ENCODE peak calls at places on chromosomes 11 and 22, in ten cellular contexts. One of them, this sample, is unnamed.

GRCh38 chr11:30196400-30197206 is 34.2 kb upstream of the FSHB start:
- DNase-seq in NCI-H2081: peak
- DNase-seq in activated CD4-positive, CD25-positive, alpha-beta regulatory T cell: no peak
- DNase-seq in HCT116: peak
- DNase-seq in fibroblast of lung: peak
- DNase-seq in iris pigment epithelial cell: peak
- DNase-seq in coronary artery: no peak
- DNase-seq in tibial artery: peak
- DNase-seq in effector memory CD8-positive, alpha-beta T cell: peak
- DNase-seq in psoas muscle: no peak
- DNase-seq in this sample: peak

GRCh38 chr11:121634889-121635288 is 182.1 kb upstream of the SORL1-AS1 start:
- DNase-seq in tibial artery: no peak
- DNase-seq in iris pigment epithelial cell: peak
- DNase-seq in HCT116: no peak
- DNase-seq in effector memory CD8-positive, alpha-beta T cell: no peak
- DNase-seq in fibroblast of lung: peak
- DNase-seq in coronary artery: no peak
- DNase-seq in psoas muscle: no peak
- DNase-seq in NCI-H2081: no peak
- DNase-seq in activated CD4-positive, CD25-positive, alpha-beta regulatory T cell: no peak
- DNase-seq in this sample: no peak

GRCh38 chr11:130436171-130436570 is 7.8 kb upstream of the ADAMTS8 start:
- DNase-seq in psoas muscle: no peak
- DNase-seq in HCT116: no peak
- DNase-seq in coronary artery: no peak
- DNase-seq in effector memory CD8-positive, alpha-beta T cell: no peak
- DNase-seq in iris pigment epithelial cell: no peak
- DNase-seq in NCI-H2081: no peak
- DNase-seq in activated CD4-positive, CD25-positive, alpha-beta regulatory T cell: no peak
- DNase-seq in tibial artery: no peak
- DNase-seq in fibroblast of lung: no peak
- DNase-seq in this sample: no peak

GRCh38 chr11:84398017-84398626 is 1112.0 kb upstream of the CCDC90B start:
- DNase-seq in coronary artery: no peak
- DNase-seq in tibial artery: no peak
- DNase-seq in NCI-H2081: peak
- DNase-seq in psoas muscle: no peak
- DNase-seq in iris pigment epithelial cell: peak
- DNase-seq in effector memory CD8-positive, alpha-beta T cell: no peak
- DNase-seq in HCT116: no peak
- DNase-seq in fibroblast of lung: no peak
- DNase-seq in activated CD4-positive, CD25-positive, alpha-beta regulatory T cell: no peak
- DNase-seq in this sample: no peak

GRCh38 chr11:2444301-2445106 is at the start of the genes KCNQ1 and TRPM5:
- DNase-seq in tibial artery: no peak
- DNase-seq in coronary artery: no peak
- DNase-seq in fibroblast of lung: no peak
- DNase-seq in iris pigment epithelial cell: no peak
- DNase-seq in HCT116: peak
- DNase-seq in NCI-H2081: no peak
- DNase-seq in activated CD4-positive, CD25-positive, alpha-beta regulatory T cell: peak
- DNase-seq in effector memory CD8-positive, alpha-beta T cell: peak
- DNase-seq in psoas muscle: peak
- DNase-seq in this sample: peak

GRCh38 chr11:21640491-21640890 is 552.4 kb upstream of the ANO5 start:
- DNase-seq in HCT116: no peak
- DNase-seq in tibial artery: no peak
- DNase-seq in iris pigment epithelial cell: no peak
- DNase-seq in fibroblast of lung: no peak
- DNase-seq in effector memory CD8-positive, alpha-beta T cell: no peak
- DNase-seq in NCI-H2081: no peak
- DNase-seq in coronary artery: no peak
- DNase-seq in activated CD4-positive, CD25-positive, alpha-beta regulatory T cell: no peak
- DNase-seq in psoas muscle: no peak
- DNase-seq in this sample: no peak

GRCh38 chr11:64343740-64344133 is 3.7 kb downstream of the CCDC88B start:
- DNase-seq in fibroblast of lung: no peak
- DNase-seq in HCT116: no peak
- DNase-seq in activated CD4-positive, CD25-positive, alpha-beta regulatory T cell: no peak
- DNase-seq in tibial artery: no peak
- DNase-seq in coronary artery: no peak
- DNase-seq in psoas muscle: peak
- DNase-seq in effector memory CD8-positive, alpha-beta T cell: no peak
- DNase-seq in NCI-H2081: no peak
- DNase-seq in iris pigment epithelial cell: no peak
- DNase-seq in this sample: no peak

GRCh38 chr11:131645237-131645636 is 274.8 kb downstream of the NTM start:
- DNase-seq in fibroblast of lung: no peak
- DNase-seq in NCI-H2081: no peak
- DNase-seq in iris pigment epithelial cell: no peak
- DNase-seq in tibial artery: no peak
- DNase-seq in psoas muscle: no peak
- DNase-seq in effector memory CD8-positive, alpha-beta T cell: no peak
- DNase-seq in HCT116: no peak
- DNase-seq in activated CD4-positive, CD25-positive, alpha-beta regulatory T cell: no peak
- DNase-seq in coronary artery: peak
- DNase-seq in this sample: no peak

GRCh38 chr11:108235633-108236032 is 12.8 kb downstream of the ATM start:
- DNase-seq in psoas muscle: no peak
- DNase-seq in HCT116: no peak
- DNase-seq in tibial artery: no peak
- DNase-seq in effector memory CD8-positive, alpha-beta T cell: no peak
- DNase-seq in activated CD4-positive, CD25-positive, alpha-beta regulatory T cell: no peak
- DNase-seq in iris pigment epithelial cell: no peak
- DNase-seq in NCI-H2081: no peak
- DNase-seq in coronary artery: no peak
- DNase-seq in fibroblast of lung: no peak
- DNase-seq in this sample: no peak

GRCh38 chr11:109249597-109249996 is 172.4 kb upstream of the C11orf87 start:
- DNase-seq in psoas muscle: no peak
- DNase-seq in HCT116: no peak
- DNase-seq in NCI-H2081: no peak
- DNase-seq in tibial artery: no peak
- DNase-seq in fibroblast of lung: no peak
- DNase-seq in activated CD4-positive, CD25-positive, alpha-beta regulatory T cell: no peak
- DNase-seq in coronary artery: no peak
- DNase-seq in iris pigment epithelial cell: no peak
- DNase-seq in effector memory CD8-positive, alpha-beta T cell: no peak
- DNase-seq in this sample: no peak

GRCh38 chr11:6413791-6414231 is 5.1 kb downstream of the APBB1 start:
- DNase-seq in tibial artery: no peak
- DNase-seq in NCI-H2081: no peak
- DNase-seq in iris pigment epithelial cell: no peak
- DNase-seq in fibroblast of lung: no peak
- DNase-seq in activated CD4-positive, CD25-positive, alpha-beta regulatory T cell: peak
- DNase-seq in psoas muscle: no peak
- DNase-seq in coronary artery: no peak
- DNase-seq in effector memory CD8-positive, alpha-beta T cell: no peak
- DNase-seq in HCT116: no peak
- DNase-seq in this sample: no peak

GRCh38 chr11:1252371-1253102 is 29.7 kb downstream of the MUC5B start:
- DNase-seq in NCI-H2081: no peak
- DNase-seq in effector memory CD8-positive, alpha-beta T cell: no peak
- DNase-seq in coronary artery: no peak
- DNase-seq in HCT116: no peak
- DNase-seq in fibroblast of lung: no peak
- DNase-seq in iris pigment epithelial cell: no peak
- DNase-seq in activated CD4-positive, CD25-positive, alpha-beta regulatory T cell: no peak
- DNase-seq in psoas muscle: no peak
- DNase-seq in tibial artery: no peak
- DNase-seq in this sample: no peak

GRCh38 chr11:19244621-19245020 is 3.9 kb upstream of the E2F8 start:
- DNase-seq in coronary artery: no peak
- DNase-seq in psoas muscle: no peak
- DNase-seq in activated CD4-positive, CD25-positive, alpha-beta regulatory T cell: no peak
- DNase-seq in tibial artery: no peak
- DNase-seq in NCI-H2081: no peak
- DNase-seq in fibroblast of lung: no peak
- DNase-seq in effector memory CD8-positive, alpha-beta T cell: no peak
- DNase-seq in iris pigment epithelial cell: no peak
- DNase-seq in HCT116: no peak
- DNase-seq in this sample: no peak

GRCh38 chr11:131682373-131683015 is 312.1 kb downstream of the NTM start:
- DNase-seq in effector memory CD8-positive, alpha-beta T cell: no peak
- DNase-seq in psoas muscle: no peak
- DNase-seq in activated CD4-positive, CD25-positive, alpha-beta regulatory T cell: no peak
- DNase-seq in tibial artery: no peak
- DNase-seq in fibroblast of lung: no peak
- DNase-seq in HCT116: no peak
- DNase-seq in NCI-H2081: no peak
- DNase-seq in iris pigment epithelial cell: no peak
- DNase-seq in coronary artery: no peak
- DNase-seq in this sample: no peak

GRCh38 chr11:18452927-18453326 is 2.7 kb upstream of the LDHAL6A start:
- DNase-seq in tibial artery: no peak
- DNase-seq in coronary artery: no peak
- DNase-seq in HCT116: no peak
- DNase-seq in fibroblast of lung: no peak
- DNase-seq in effector memory CD8-positive, alpha-beta T cell: no peak
- DNase-seq in psoas muscle: no peak
- DNase-seq in activated CD4-positive, CD25-positive, alpha-beta regulatory T cell: no peak
- DNase-seq in iris pigment epithelial cell: peak
- DNase-seq in NCI-H2081: no peak
- DNase-seq in this sample: no peak

GRCh38 chr11:27120211-27120610 is 79.6 kb downstream of the BBOX1 start:
- DNase-seq in psoas muscle: no peak
- DNase-seq in tibial artery: no peak
- DNase-seq in effector memory CD8-positive, alpha-beta T cell: no peak
- DNase-seq in coronary artery: no peak
- DNase-seq in HCT116: no peak
- DNase-seq in activated CD4-positive, CD25-positive, alpha-beta regulatory T cell: no peak
- DNase-seq in fibroblast of lung: peak
- DNase-seq in iris pigment epithelial cell: no peak
- DNase-seq in NCI-H2081: no peak
- DNase-seq in this sample: no peak

GRCh38 chr11:117827521-117828511 is 3.3 kb upstream of the FXYD2 start:
- DNase-seq in fibroblast of lung: no peak
- DNase-seq in tibial artery: peak
- DNase-seq in effector memory CD8-positive, alpha-beta T cell: no peak
- DNase-seq in activated CD4-positive, CD25-positive, alpha-beta regulatory T cell: no peak
- DNase-seq in psoas muscle: no peak
- DNase-seq in HCT116: no peak
- DNase-seq in coronary artery: peak
- DNase-seq in NCI-H2081: no peak
- DNase-seq in iris pigment epithelial cell: no peak
- DNase-seq in this sample: no peak

GRCh38 chr22:25482868-25483639 is 81.4 kb upstream of the GRK3 start:
- DNase-seq in effector memory CD8-positive, alpha-beta T cell: no peak
- DNase-seq in NCI-H2081: no peak
- DNase-seq in fibroblast of lung: no peak
- DNase-seq in activated CD4-positive, CD25-positive, alpha-beta regulatory T cell: no peak
- DNase-seq in tibial artery: no peak
- DNase-seq in coronary artery: no peak
- DNase-seq in HCT116: no peak
- DNase-seq in iris pigment epithelial cell: no peak
- DNase-seq in psoas muscle: peak
- DNase-seq in this sample: no peak

GRCh38 chr11:126494831-126495230 is 139.3 kb downstream of the ST3GAL4 start:
- DNase-seq in activated CD4-positive, CD25-positive, alpha-beta regulatory T cell: no peak
- DNase-seq in psoas muscle: no peak
- DNase-seq in fibroblast of lung: no peak
- DNase-seq in HCT116: no peak
- DNase-seq in iris pigment epithelial cell: no peak
- DNase-seq in coronary artery: no peak
- DNase-seq in tibial artery: no peak
- DNase-seq in NCI-H2081: no peak
- DNase-seq in effector memory CD8-positive, alpha-beta T cell: no peak
- DNase-seq in this sample: no peak

GRCh38 chr11:36167729-36168128 is 121.5 kb downstream of the COMMD9 start:
- DNase-seq in activated CD4-positive, CD25-positive, alpha-beta regulatory T cell: no peak
- DNase-seq in HCT116: no peak
- DNase-seq in fibroblast of lung: no peak
- DNase-seq in psoas muscle: no peak
- DNase-seq in tibial artery: no peak
- DNase-seq in NCI-H2081: no peak
- DNase-seq in iris pigment epithelial cell: no peak
- DNase-seq in coronary artery: no peak
- DNase-seq in effector memory CD8-positive, alpha-beta T cell: no peak
- DNase-seq in this sample: no peak

GRCh38 chr22:48106715-48107259 is 1344.3 kb downstream of the TBC1D22A start:
- DNase-seq in fibroblast of lung: no peak
- DNase-seq in HCT116: no peak
- DNase-seq in tibial artery: no peak
- DNase-seq in iris pigment epithelial cell: no peak
- DNase-seq in coronary artery: no peak
- DNase-seq in psoas muscle: no peak
- DNase-seq in effector memory CD8-positive, alpha-beta T cell: no peak
- DNase-seq in activated CD4-positive, CD25-positive, alpha-beta regulatory T cell: no peak
- DNase-seq in NCI-H2081: no peak
- DNase-seq in this sample: no peak

GRCh38 chr11:68822546-68822945 is 19.2 kb downstream of the CPT1A start:
- DNase-seq in psoas muscle: no peak
- DNase-seq in NCI-H2081: no peak
- DNase-seq in iris pigment epithelial cell: no peak
- DNase-seq in activated CD4-positive, CD25-positive, alpha-beta regulatory T cell: no peak
- DNase-seq in fibroblast of lung: no peak
- DNase-seq in effector memory CD8-positive, alpha-beta T cell: no peak
- DNase-seq in tibial artery: no peak
- DNase-seq in HCT116: no peak
- DNase-seq in coronary artery: no peak
- DNase-seq in this sample: no peak

GRCh38 chr11:12123177-12123576 is 12.8 kb downstream of the MICAL2 start:
- DNase-seq in NCI-H2081: no peak
- DNase-seq in HCT116: no peak
- DNase-seq in iris pigment epithelial cell: peak
- DNase-seq in tibial artery: no peak
- DNase-seq in coronary artery: no peak
- DNase-seq in activated CD4-positive, CD25-positive, alpha-beta regulatory T cell: no peak
- DNase-seq in psoas muscle: no peak
- DNase-seq in effector memory CD8-positive, alpha-beta T cell: no peak
- DNase-seq in fibroblast of lung: peak
- DNase-seq in this sample: no peak

GRCh38 chr11:35173011-35173511 is 34.1 kb downstream of the CD44 start:
- DNase-seq in HCT116: no peak
- DNase-seq in effector memory CD8-positive, alpha-beta T cell: no peak
- DNase-seq in activated CD4-positive, CD25-positive, alpha-beta regulatory T cell: no peak
- DNase-seq in tibial artery: peak
- DNase-seq in psoas muscle: no peak
- DNase-seq in NCI-H2081: no peak
- DNase-seq in coronary artery: no peak
- DNase-seq in fibroblast of lung: peak
- DNase-seq in iris pigment epithelial cell: peak
- DNase-seq in this sample: no peak

GRCh38 chr11:79413258-79413657 is 27.6 kb downstream of the TENM4 start:
- DNase-seq in fibroblast of lung: peak
- DNase-seq in coronary artery: peak
- DNase-seq in effector memory CD8-positive, alpha-beta T cell: no peak
- DNase-seq in HCT116: no peak
- DNase-seq in tibial artery: peak
- DNase-seq in iris pigment epithelial cell: peak
- DNase-seq in NCI-H2081: peak
- DNase-seq in psoas muscle: peak
- DNase-seq in activated CD4-positive, CD25-positive, alpha-beta regulatory T cell: no peak
- DNase-seq in this sample: no peak

GRCh38 chr11:65034423-65034822 is 6.6 kb upstream of the SAC3D1 start:
- DNase-seq in NCI-H2081: no peak
- DNase-seq in psoas muscle: no peak
- DNase-seq in iris pigment epithelial cell: no peak
- DNase-seq in coronary artery: no peak
- DNase-seq in HCT116: no peak
- DNase-seq in activated CD4-positive, CD25-positive, alpha-beta regulatory T cell: no peak
- DNase-seq in effector memory CD8-positive, alpha-beta T cell: no peak
- DNase-seq in fibroblast of lung: no peak
- DNase-seq in tibial artery: no peak
- DNase-seq in this sample: no peak

GRCh38 chr11:69154211-69154913 is 1.4 kb upstream of the SMIM38 start:
- DNase-seq in fibroblast of lung: no peak
- DNase-seq in effector memory CD8-positive, alpha-beta T cell: no peak
- DNase-seq in activated CD4-positive, CD25-positive, alpha-beta regulatory T cell: no peak
- DNase-seq in tibial artery: no peak
- DNase-seq in HCT116: no peak
- DNase-seq in psoas muscle: no peak
- DNase-seq in iris pigment epithelial cell: no peak
- DNase-seq in NCI-H2081: no peak
- DNase-seq in coronary artery: no peak
- DNase-seq in this sample: no peak

GRCh38 chr11:64226507-64227051 is 505 bp downstream of the NUDT22 start:
- DNase-seq in iris pigment epithelial cell: no peak
- DNase-seq in HCT116: no peak
- DNase-seq in effector memory CD8-positive, alpha-beta T cell: peak
- DNase-seq in fibroblast of lung: no peak
- DNase-seq in coronary artery: peak
- DNase-seq in psoas muscle: peak
- DNase-seq in activated CD4-positive, CD25-positive, alpha-beta regulatory T cell: no peak
- DNase-seq in tibial artery: peak
- DNase-seq in NCI-H2081: peak
- DNase-seq in this sample: no peak